ENCODE peak calls at places on chromosomes 2 and 18, in four cellular contexts. A is activated CD8-positive, alpha-beta memory T cell treated with anti-CD3 and anti-CD28 coated beads for 48 hours; Q is NCI-H2107; Z is transverse colon. I is an unnamed sample.

GRCh38 chr2:15269043-15269442 is 292.1 kb downstream of the NBAS start:
- DNase-seq in A (no peak), Q (no peak), Z (no peak), I (no peak)

GRCh38 chr2:191308026-191308425 is 62.8 kb downstream of the MYO1B start:
- DNase-seq in A (no peak), Q (no peak), Z (no peak), I (no peak)

GRCh38 chr18:74268933-74269620 is 22.7 kb downstream of the CYB5A start:
- DNase-seq in A (no peak), Q (no peak), Z (no peak), I (no peak)

GRCh38 chr18:56639094-56639361 is 636 bp upstream of the TXNL1 start:
- DNase-seq in A (no peak), Q (no peak), Z (no peak), I (no peak)

GRCh38 chr2:181305151-181306123 is 151.7 kb upstream of the ITGA4 start:
- DNase-seq in A (no peak), Q (no peak), Z (peak; percentile 51), I (peak; percentile 24)

GRCh38 chr2:2016912-2017311 is 272.6 kb upstream of the PXDN start:
- DNase-seq in A (no peak), Q (peak; percentile 14), Z (no peak), I (no peak)

GRCh38 chr18:45569566-45569965 is 45.7 kb upstream of the SLC14A2 start:
- DNase-seq in A (no peak), Q (no peak), Z (no peak), I (no peak)

GRCh38 chr2:28445448-28446258 is 50.2 kb upstream of the PLB1 start:
- DNase-seq in A (peak; percentile 19), Q (no peak), Z (no peak), I (no peak)

GRCh38 chr2:38743672-38744398 is 7.3 kb downstream of the SRSF7 start:
- DNase-seq in A (no peak), Q (no peak), Z (no peak), I (no peak)

GRCh38 chr2:226838758-226839555 is 3.1 kb downstream of the RHBDD1 start:
- DNase-seq in A (no peak), Q (no peak), Z (no peak), I (no peak)

GRCh38 chr2:183123959-183124221 is 353 bp upstream of the NUP35 start:
- DNase-seq in A (no peak), Q (peak; percentile 34), Z (no peak), I (no peak)

GRCh38 chr2:196041786-196042185 is 26.9 kb downstream of the DNAH7 start:
- DNase-seq in A (no peak), Q (no peak), Z (no peak), I (no peak)

GRCh38 chr2:211745295-211746097 is 793.1 kb downstream of the ERBB4 start:
- DNase-seq in A (no peak), Q (peak; percentile 19), Z (peak; percentile 29), I (peak; percentile 34)

GRCh38 chr18:27110319-27110718 is 74.8 kb downstream of the CHST9 start:
- DNase-seq in A (no peak), Q (no peak), Z (no peak), I (no peak)

GRCh38 chr2:200159366-200159720 is 147.2 kb upstream of the SPATS2L start:
- DNase-seq in A (no peak), Q (no peak), Z (no peak), I (no peak)

GRCh38 chr2:196336715-196337617 is 165.6 kb upstream of the STK17B start:
- DNase-seq in A (no peak), Q (no peak), Z (peak; percentile 13), I (no peak)

GRCh38 chr2:162582357-162582798 is 238.4 kb downstream of the GCA start:
- DNase-seq in A (no peak), Q (no peak), Z (no peak), I (peak; percentile 37)

GRCh38 chr2:26655611-26656195 is 14.5 kb upstream of the CIB4 start:
- DNase-seq in A (no peak), Q (no peak), Z (no peak), I (no peak)

GRCh38 chr2:28155627-28156026 is 237.0 kb upstream of the FOSL2 start:
- DNase-seq in A (no peak), Q (no peak), Z (no peak), I (no peak)

GRCh38 chr2:99380376-99381010 is 43.3 kb downstream of the EIF5B start:
- DNase-seq in A (no peak), Q (no peak), Z (no peak), I (no peak)

GRCh38 chr2:168758970-168759820 is 43.2 kb upstream of the NOSTRIN start:
- DNase-seq in A (no peak), Q (peak; percentile 11), Z (no peak), I (no peak)

GRCh38 chr2:109356251-109357035 is 227.4 kb downstream of the SH3RF3 start:
- DNase-seq in A (no peak), Q (no peak), Z (no peak), I (no peak)

GRCh38 chr2:176565641-176566323 is 296.5 kb downstream of the MTX2 start:
- DNase-seq in A (no peak), Q (no peak), Z (no peak), I (no peak)

GRCh38 chr18:76972838-76973237 is 150.5 kb downstream of the ZNF236 start:
- DNase-seq in A (no peak), Q (no peak), Z (no peak), I (no peak)

GRCh38 chr2:118837067-118837466 is 10.4 kb downstream of the EN1 start:
- DNase-seq in A (no peak), Q (no peak), Z (no peak), I (no peak)

GRCh38 chr2:218430721-218431120 is 11.8 kb downstream of the VIL1 start:
- DNase-seq in A (no peak), Q (no peak), Z (no peak), I (no peak)

GRCh38 chr2:193475038-193475437 is 1280.3 kb upstream of the TMEFF2 start:
- DNase-seq in A (no peak), Q (no peak), Z (no peak), I (no peak)

GRCh38 chr2:237201461-237202287 is 116.0 kb downstream of the COPS8 start:
- DNase-seq in A (peak; percentile 33), Q (no peak), Z (peak; percentile 14), I (peak; percentile 32)

GRCh38 chr2:8679827-8680731 is 1.8 kb upstream of the ID2 start:
- DNase-seq in A (no peak), Q (peak; percentile 25), Z (peak; percentile 70), I (peak; percentile 85)

GRCh38 chr2:48433682-48434081 is 96.3 kb upstream of the STON1 start:
- DNase-seq in A (no peak), Q (no peak), Z (peak; percentile 31), I (peak; percentile 27)

GRCh38 chr2:192327576-192327975 is 132.8 kb upstream of the TMEFF2 start:
- DNase-seq in A (no peak), Q (no peak), Z (no peak), I (no peak)

GRCh38 chr2:113041871-113042270 is 10.8 kb downstream of the IL36B start:
- DNase-seq in A (no peak), Q (no peak), Z (no peak), I (no peak)

GRCh38 chr2:21467910-21468309 is 344.1 kb downstream of the TDRD15 start:
- DNase-seq in A (no peak), Q (no peak), Z (no peak), I (no peak)

GRCh38 chr2:25368650-25369049 is 26.9 kb upstream of the DNMT3A start:
- DNase-seq in A (no peak), Q (no peak), Z (no peak), I (no peak)